ENCODE peak calls at places on chromosomes 13 and 19, in five cellular contexts. M, B, I, U and F are unnamed samples.

GRCh38 chr13:101576977-101577376 is 124.5 kb downstream of the ITGBL1 start:
- DNase-seq in I (no peak), U (no peak), M (no peak), B (no peak), F (no peak)

GRCh38 chr13:100977841-100978240 is 303.2 kb upstream of the TMTC4 start:
- DNase-seq in M (no peak), U (no peak), I (no peak), B (no peak), F (no peak)

GRCh38 chr13:87498681-87499080 is 172.5 kb upstream of the SLITRK5 start:
- DNase-seq in U (no peak), I (no peak), B (no peak), M (no peak), F (no peak)

GRCh38 chr13:24208314-24208713 is 47.8 kb downstream of the SPATA13 start:
- DNase-seq in M (peak), B (no peak), U (peak), I (no peak), F (peak)

GRCh38 chr13:113969973-113970611 is 3.8 kb downstream of the C13orf46 start:
- DNase-seq in B (peak), U (no peak), M (no peak), I (no peak), F (no peak)

GRCh38 chr19:53982611-53983010 is 8.8 kb upstream of the CACNG6 start:
- DNase-seq in I (peak), M (no peak), B (peak), U (no peak), F (no peak)

GRCh38 chr19:793775-794174 is 3.5 kb upstream of the PTBP1 start:
- DNase-seq in M (no peak), B (no peak), U (no peak), I (no peak), F (no peak)

GRCh38 chr19:48630289-48631036 is 6.7 kb downstream of the DBP start:
- DNase-seq in M (no peak), U (no peak), B (peak), I (peak), F (no peak)